ENCODE peak calls at places on chromosome 15, in five cellular contexts. K is Calu3, I is heart right ventricle, Y is body of pancreas, C is endothelial cell. O is an unnamed sample.
A peak's percentile ranks its signal among the peaks of the same experiment; 100 is the strongest.

GRCh38 chr15:70078578-70079417 is 18.9 kb downstream of the TLE3 start:
- DNase-seq in K (no peak), I (no peak), Y (peak; percentile 43), C (no peak), O (no peak)

GRCh38 chr15:52728899-52729298 is 49.7 kb upstream of the ATOSA start:
- DNase-seq in K (no peak), I (no peak), Y (no peak), C (no peak), O (no peak)

GRCh38 chr15:43648649-43649429 is at the start of gene CATSPER2:
- DNase-seq in K (no peak), I (peak; percentile 13), Y (no peak), C (no peak), O (no peak)

GRCh38 chr15:85504739-85505676 is 124.6 kb downstream of the AKAP13 start:
- DNase-seq in K (peak; percentile 63), I (no peak), Y (peak; percentile 49), C (peak; percentile 50), O (no peak)

GRCh38 chr15:36156855-36157521 is 422.4 kb upstream of the CDIN1 start:
- DNase-seq in K (no peak), I (peak; percentile 22), Y (peak; percentile 10), C (no peak), O (no peak)

GRCh38 chr15:63509933-63510547 is 5.6 kb downstream of the USP3 start:
- DNase-seq in K (no peak), I (no peak), Y (no peak), C (no peak), O (no peak)

GRCh38 chr15:55775316-55775715 is 32.4 kb upstream of the PRTG start:
- DNase-seq in K (no peak), I (no peak), Y (no peak), C (no peak), O (no peak)

GRCh38 chr15:95324596-95325135 is 1005.8 kb upstream of the NR2F2 start:
- DNase-seq in K (no peak), I (no peak), Y (no peak), C (no peak), O (no peak)

GRCh38 chr15:43509002-43509922 is 8.1 kb upstream of the MAP1A start:
- DNase-seq in K (no peak), I (peak; percentile 38), Y (no peak), C (no peak), O (no peak)

GRCh38 chr15:60553163-60553562 is 74.2 kb upstream of the ICE2 start:
- DNase-seq in K (no peak), I (no peak), Y (no peak), C (no peak), O (no peak)

GRCh38 chr15:30991301-30992072 is at the start of gene MTMR10:
- DNase-seq in K (peak; percentile 61), I (peak; percentile 82), Y (peak; percentile 81), C (peak; percentile 78), O (peak; percentile 81)

GRCh38 chr15:75449585-75450306 is 1.7 kb downstream of the SIN3A start:
- DNase-seq in K (peak; percentile 13), I (no peak), Y (no peak), C (no peak), O (no peak)

GRCh38 chr15:77096541-77096940 is 25.6 kb upstream of the TSPAN3 start:
- DNase-seq in K (no peak), I (no peak), Y (no peak), C (no peak), O (no peak)

GRCh38 chr15:77096131-77096530 is 25.2 kb upstream of the TSPAN3 start:
- DNase-seq in K (no peak), I (no peak), Y (no peak), C (no peak), O (no peak)

GRCh38 chr15:77097317-77097721 is 26.4 kb upstream of the TSPAN3 start:
- DNase-seq in K (no peak), I (no peak), Y (no peak), C (no peak), O (no peak)

GRCh38 chr15:77097921-77098320 is 27.0 kb upstream of the TSPAN3 start:
- DNase-seq in K (no peak), I (no peak), Y (no peak), C (no peak), O (no peak)

DNA sequence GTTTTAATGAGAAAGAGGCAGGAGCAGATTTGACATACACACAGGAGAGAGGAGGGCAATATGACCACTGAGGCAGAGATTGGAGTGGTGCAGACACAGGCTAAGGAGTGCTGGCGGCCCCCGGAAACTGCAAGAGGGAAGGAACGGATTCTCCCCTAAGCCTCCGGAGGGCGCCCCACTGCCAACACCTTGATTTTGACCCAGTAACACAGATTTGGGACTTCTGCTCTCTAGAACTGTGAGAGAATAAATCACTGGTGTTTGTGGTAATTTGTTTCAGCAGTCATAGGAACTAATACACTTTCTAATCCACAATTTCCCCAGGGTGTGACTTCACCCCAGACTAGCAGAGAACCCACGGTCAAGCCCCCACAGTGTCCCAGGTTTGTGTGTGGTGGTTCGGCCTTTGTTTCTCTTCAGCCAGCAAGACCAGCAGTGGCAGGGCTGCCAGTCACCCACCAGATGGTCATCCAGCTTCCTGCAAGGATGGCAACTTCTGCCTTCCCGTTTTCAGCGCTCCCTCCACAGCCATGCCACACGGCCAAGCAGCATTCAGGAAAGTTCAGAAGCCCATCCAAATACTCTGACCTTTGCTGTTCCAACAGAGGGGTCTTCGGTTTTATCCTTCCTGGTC is 23.6 kb upstream of the TSPAN3 start:
- DNase-seq in K (no peak), I (no peak), Y (no peak), C (no peak), O (no peak)
- TF ChIP-seq CTCF in K (no peak), I (no peak), Y (no peak), C (no peak), O (peak; percentile 46)

DNA sequence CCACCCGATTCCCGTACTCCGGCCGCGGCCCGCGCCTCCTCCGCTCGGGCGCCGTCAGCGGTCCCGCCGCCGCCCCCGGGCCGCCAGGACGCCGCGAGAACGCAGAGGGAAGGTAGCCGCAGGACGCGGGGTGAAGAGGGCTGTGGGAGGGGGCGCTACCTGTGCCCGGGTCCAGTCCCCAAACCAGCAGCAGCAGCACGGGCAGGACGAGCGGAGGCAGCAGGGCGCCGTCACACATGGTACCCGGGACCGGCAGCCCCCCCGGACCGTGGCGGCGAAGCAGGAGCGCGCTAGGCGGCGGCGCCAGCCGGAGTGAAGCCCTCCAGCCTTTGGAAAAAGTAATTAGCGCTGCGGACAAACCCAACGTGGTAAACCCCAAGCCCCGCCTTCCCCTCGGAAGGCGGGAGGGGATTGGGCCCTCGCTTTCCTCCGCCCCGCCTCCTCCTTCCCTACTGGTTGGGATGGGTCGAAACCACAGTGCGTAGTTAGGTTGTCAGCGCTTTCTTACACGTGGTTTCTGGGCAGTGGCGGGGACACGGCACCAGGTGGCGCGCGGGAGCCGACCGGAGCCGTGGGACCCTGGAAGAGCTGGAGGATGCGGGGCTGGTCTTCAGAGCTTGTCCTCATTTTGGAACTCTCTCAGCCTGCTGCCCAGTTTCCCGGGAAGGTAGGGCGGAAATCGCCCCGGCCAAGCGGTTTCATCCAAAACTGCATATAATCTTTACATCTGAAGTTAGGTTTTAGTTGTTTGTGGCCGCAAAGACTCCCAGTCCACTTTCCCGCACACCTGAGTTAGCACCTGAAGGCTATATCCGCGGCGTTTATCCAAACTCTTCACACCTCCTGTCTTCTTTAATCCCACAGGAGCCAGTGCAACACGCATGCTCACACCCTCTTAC is at the start of gene ADAMTS17:
- DNase-seq in K (peak; percentile 96), I (peak; percentile 94), Y (peak; percentile 97), C (peak; percentile 92), O (peak; percentile 95)
- TF ChIP-seq CTCF in K (peak; percentile 88), I (peak; percentile 95), Y (peak; percentile 93), C (peak; percentile 90), O (peak; percentile 95)

GRCh38 chr15:99390667-99391066 is 139.4 kb downstream of the LRRC28 start:
- DNase-seq in K (no peak), I (no peak), Y (no peak), C (no peak), O (no peak)
- TF ChIP-seq CTCF in K (no peak), I (no peak), Y (no peak), C (no peak), O (no peak)

GRCh38 chr15:71252036-71252898 is 137.0 kb downstream of the THSD4 start:
- DNase-seq in K (peak; percentile 59), I (no peak), Y (no peak), C (no peak), O (no peak)

GRCh38 chr15:71254503-71254902 is 139.2 kb downstream of the THSD4 start:
- DNase-seq in K (no peak), I (no peak), Y (no peak), C (no peak), O (no peak)

GRCh38 chr15:71261418-71261817 is 146.1 kb downstream of the THSD4 start:
- DNase-seq in K (no peak), I (no peak), Y (no peak), C (no peak), O (no peak)

GRCh38 chr15:71259866-71260265 is 144.6 kb downstream of the THSD4 start:
- DNase-seq in K (no peak), I (no peak), Y (no peak), C (no peak), O (no peak)

GRCh38 chr15:71256934-71257333 is 141.7 kb downstream of the THSD4 start:
- DNase-seq in K (no peak), I (no peak), Y (no peak), C (no peak), O (no peak)
- TF ChIP-seq CTCF in K (no peak), I (no peak), Y (no peak), C (no peak), O (no peak)

GRCh38 chr15:68580883-68581155 is 2.0 kb downstream of the CORO2B start:
- DNase-seq in K (no peak), I (no peak), Y (no peak), C (no peak), O (no peak)

GRCh38 chr15:68578960-68579935 is at the start of gene CORO2B:
- DNase-seq in K (peak; percentile 50), I (peak; percentile 63), Y (peak; percentile 29), C (peak; percentile 67), O (no peak)

GRCh38 chr15:68581725-68582124 is 2.9 kb downstream of the CORO2B start:
- DNase-seq in K (no peak), I (no peak), Y (no peak), C (no peak), O (no peak)

GRCh38 chr15:68578175-68578959 is 426 bp upstream of the CORO2B start:
- DNase-seq in K (peak; percentile 50), I (peak; percentile 85), Y (peak; percentile 51), C (peak; percentile 75), O (peak; percentile 77)

DNA sequence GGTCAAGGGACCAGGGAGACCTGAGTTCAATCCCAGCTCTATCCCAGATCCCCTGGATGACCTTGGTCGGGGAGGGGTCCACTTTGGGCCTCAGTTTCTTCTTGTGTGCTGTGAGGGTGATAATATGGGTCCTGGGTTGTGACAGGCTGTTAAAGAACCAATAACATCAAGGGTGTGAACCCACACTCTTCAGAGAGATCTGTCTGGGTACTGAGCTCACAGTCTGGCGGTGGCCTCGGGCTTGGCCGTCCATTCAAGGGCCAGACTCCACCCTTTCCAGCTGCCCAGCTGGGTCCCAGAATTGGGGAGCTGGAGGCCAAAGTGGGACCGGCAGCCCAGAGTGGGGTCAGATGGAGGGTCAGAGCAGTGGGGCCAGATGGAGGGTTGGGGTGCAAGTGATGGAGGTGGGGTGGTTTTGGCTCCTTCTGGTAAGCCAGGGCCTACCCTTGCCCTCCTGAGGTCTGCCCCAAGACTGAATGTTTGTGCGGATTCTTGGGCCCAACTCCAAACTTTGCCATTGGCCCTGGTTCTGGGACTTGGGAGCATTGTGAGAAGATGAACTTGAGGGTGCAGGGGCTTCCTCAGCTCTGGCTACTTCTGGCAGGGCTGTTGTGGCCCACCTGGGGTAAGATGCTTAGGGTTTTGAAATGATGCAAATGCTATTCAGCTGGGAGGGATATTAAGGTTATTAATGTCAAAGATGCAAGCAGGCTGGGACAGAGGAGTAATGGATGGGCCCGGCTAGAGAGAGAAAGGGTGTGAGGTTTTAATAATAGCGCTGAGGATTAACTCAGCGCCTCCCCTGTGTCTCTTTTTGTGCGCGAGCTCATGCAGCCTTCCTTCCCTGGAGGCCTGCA is 1.5 kb downstream of the CORO2B start:
- DNase-seq in K (no peak), I (peak; percentile 50), Y (no peak), C (no peak), O (no peak)
- TF ChIP-seq CTCF in K (no peak), I (no peak), Y (no peak), C (no peak), O (no peak)

GRCh38 chr15:29115093-29115991 is 154.3 kb downstream of the NSMCE3 start:
- DNase-seq in K (no peak), I (no peak), Y (no peak), C (peak; percentile 68), O (no peak)
- TF ChIP-seq CTCF in K (no peak), I (no peak), Y (peak; percentile 19), C (peak; percentile 59), O (peak; percentile 80)

O was measured in type B pancreatic cell.